ENCODE peak calls at places on chromosome 9, in five cellular contexts. W is ovary; H is stimulated activated naive CD4-positive, alpha-beta T cell; K is CMK; V is neural crest cell. C is an unnamed sample.

GRCh38 chr9:89444212-89444611 is 53.7 kb downstream of the SEMA4D start:
- DNase-seq in H (peak; percentile 76), W (no peak), K (no peak), V (no peak), C (no peak)

GRCh38 chr9:115292584-115293271 is 174.8 kb upstream of the TNC start:
- DNase-seq in K (no peak), V (peak; percentile 5), H (no peak), W (no peak), C (peak; percentile 9)

GRCh38 chr9:88678431-88678830 is 143.5 kb downstream of the NXNL2 start:
- DNase-seq in H (no peak), K (no peak), W (no peak), V (no peak), C (no peak)

GRCh38 chr9:2439957-2440356 is 181.6 kb upstream of the VLDLR start:
- DNase-seq in W (no peak), H (no peak), V (no peak), K (no peak), C (no peak)

GRCh38 chr9:6195714-6196360 is 19.8 kb upstream of the IL33 start:
- DNase-seq in V (no peak), W (no peak), K (no peak), H (no peak), C (no peak)

GRCh38 chr9:126591922-126592321 is 21.8 kb upstream of the LMX1B start:
- DNase-seq in W (no peak), V (no peak), H (no peak), K (no peak), C (no peak)

GRCh38 chr9:121811140-121811539 is 159.7 kb downstream of the DAB2IP start:
- DNase-seq in W (no peak), H (no peak), K (no peak), V (no peak), C (no peak)

GRCh38 chr9:132168347-132168746 is 6.5 kb downstream of the NTNG2 start:
- DNase-seq in V (no peak), W (no peak), K (no peak), H (no peak), C (peak; percentile 74)

GRCh38 chr9:2859776-2860379 is 16.0 kb upstream of the PUM3 start:
- DNase-seq in K (no peak), V (peak; percentile 76), H (no peak), W (peak; percentile 40), C (peak; percentile 63)

GRCh38 chr9:105651806-105652205 is 10.5 kb upstream of the TAL2 start:
- DNase-seq in V (no peak), K (no peak), H (no peak), W (no peak), C (no peak)

GRCh38 chr9:133094842-133095393 is 26.1 kb downstream of the RALGDS start:
- DNase-seq in K (no peak), W (no peak), H (no peak), V (no peak), C (no peak)

GRCh38 chr9:136667217-136667939 is 4.7 kb downstream of the EGFL7 start:
- DNase-seq in V (no peak), K (no peak), H (no peak), W (no peak), C (no peak)

GRCh38 chr9:107723015-107723414 is 233.4 kb upstream of the KLF4 start:
- DNase-seq in V (no peak), W (no peak), H (no peak), K (no peak), C (no peak)

GRCh38 chr9:126157826-126158431 is 168.7 kb upstream of the MVB12B start:
- DNase-seq in H (no peak), K (no peak), V (no peak), W (no peak), C (no peak)

GRCh38 chr9:116101516-116101915 is 52.1 kb upstream of the PAPPA start:
- DNase-seq in K (no peak), W (no peak), H (no peak), V (no peak), C (peak; percentile 38)

GRCh38 chr9:116190997-116191396 is 37.4 kb downstream of the PAPPA start:
- DNase-seq in V (no peak), K (no peak), H (no peak), W (no peak), C (peak; percentile 83)

GRCh38 chr9:129139233-129139992 is 28.2 kb downstream of the PTPA start:
- DNase-seq in W (peak; percentile 87), K (peak; percentile 83), V (peak; percentile 87), H (peak; percentile 62), C (peak; percentile 93)

GRCh38 chr9:134968011-134968822 is 50.5 kb upstream of the FCN1 start:
- DNase-seq in H (no peak), V (no peak), K (no peak), W (peak; percentile 9), C (no peak)